ENCODE peak calls at places on chromosomes 1 and 21, in seven cellular contexts. F, Y, O, T, Z, E and I are unnamed samples.

GRCh38 chr1:88061830-88062177 is 622.3 kb upstream of the PKN2 start:
- DNase-seq in F (no peak), Y (no peak), Z (no peak), O (no peak), T (no peak), E (no peak), I (no peak)

GRCh38 chr1:226664413-226665101 is 74.5 kb downstream of the ITPKB start:
- DNase-seq in E (no peak), T (no peak), Y (no peak), F (no peak), Z (peak), O (peak), I (no peak)

GRCh38 chr1:223319913-223320600 is 43.9 kb downstream of the SUSD4 start:
- DNase-seq in E (no peak), O (no peak), F (no peak), Y (no peak), Z (no peak), T (no peak), I (no peak)

GRCh38 chr1:99659755-99660210 is 13.9 kb downstream of the PALMD start:
- DNase-seq in F (no peak), Z (no peak), T (no peak), O (no peak), E (no peak), Y (no peak), I (no peak)

GRCh38 chr1:116297495-116298212 is 75.4 kb upstream of the ATP1A1 start:
- DNase-seq in Z (no peak), O (no peak), E (no peak), F (no peak), T (no peak), Y (no peak), I (no peak)

GRCh38 chr1:35930593-35931423 is at the start of gene AGO3:
- DNase-seq in Z (peak), E (peak), O (peak), T (peak), Y (peak), F (peak), I (peak)

GRCh38 chr1:240585975-240586374 is 26.0 kb downstream of the GREM2 start:
- DNase-seq in Z (no peak), E (no peak), F (no peak), O (no peak), T (no peak), Y (no peak), I (no peak)

GRCh38 chr1:118185083-118185899 is at the start of gene SPAG17:
- DNase-seq in Z (peak), Y (peak), T (peak), F (no peak), O (no peak), E (peak), I (peak)

GRCh38 chr1:228940931-228941330 is 205.7 kb downstream of the RHOU start:
- DNase-seq in F (no peak), Y (no peak), E (no peak), Z (no peak), O (no peak), T (no peak), I (no peak)

GRCh38 chr21:39034590-39035536 is 148.4 kb downstream of the PSMG1 start:
- DNase-seq in Y (no peak), O (no peak), F (no peak), Z (no peak), E (no peak), T (no peak), I (no peak)
- TF ChIP-seq CTCF in Y (no peak), O (no peak), F (no peak), Z (no peak), E (no peak), T (no peak), I (no peak)

DNA sequence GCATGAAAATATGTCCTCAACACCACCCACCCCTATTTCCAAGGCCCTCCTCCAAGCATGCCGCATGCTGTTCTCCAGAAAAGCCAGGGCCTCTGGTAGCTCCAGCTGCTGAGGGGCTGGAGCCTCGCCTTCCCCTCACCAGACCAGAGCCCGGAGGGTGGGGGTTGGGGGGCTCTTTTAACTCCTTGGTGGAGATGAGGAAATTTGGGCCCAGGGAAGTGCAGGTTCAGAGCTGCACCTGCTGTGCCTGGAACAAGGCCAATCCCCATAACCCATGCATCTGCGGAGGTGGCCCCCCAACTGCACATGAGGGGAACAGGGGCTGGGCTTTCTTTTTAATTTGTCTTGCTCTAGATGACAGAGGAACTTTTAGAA is 660 bp upstream of the SELENON start:
- DNase-seq in Z (no peak), E (no peak), T (no peak), F (no peak), O (no peak), Y (peak), I (no peak)
- TF ChIP-seq CTCF in Z (no peak), E (no peak), T (no peak), F (no peak), O (no peak), Y (no peak), I (no peak)

DNA sequence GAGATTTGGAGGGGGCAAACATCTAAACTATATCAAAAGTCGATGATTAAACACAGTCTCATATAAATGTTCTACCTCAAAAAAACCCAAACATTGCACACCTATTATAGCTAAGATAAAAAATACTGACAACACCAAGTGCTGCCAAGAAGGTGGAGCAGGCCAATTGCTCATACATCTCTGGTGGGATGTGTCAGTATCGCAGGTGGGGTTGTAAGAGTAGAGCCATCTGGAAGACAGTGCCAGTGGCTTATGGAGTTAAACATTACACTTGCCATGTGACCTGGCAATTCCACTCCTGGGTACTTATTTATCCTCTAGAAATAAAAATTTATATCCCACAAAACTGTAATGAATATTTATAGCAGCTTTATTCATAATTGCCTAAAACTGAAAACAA is 213.4 kb downstream of the DISC1 start:
- DNase-seq in T (no peak), Z (no peak), F (no peak), E (no peak), Y (no peak), O (no peak), I (no peak)
- TF ChIP-seq CTCF in T (no peak), Z (no peak), F (no peak), E (no peak), Y (no peak), O (no peak), I (no peak)

GRCh38 chr1:91404151-91405012 is at the start of gene HFM1:
- DNase-seq in Y (peak), O (peak), T (peak), F (peak), E (peak), Z (peak), I (peak)

GRCh38 chr1:91402023-91402422 is 2.6 kb downstream of the HFM1 start:
- DNase-seq in F (no peak), Z (no peak), E (peak), T (no peak), Y (peak), O (no peak), I (peak)

DNA sequence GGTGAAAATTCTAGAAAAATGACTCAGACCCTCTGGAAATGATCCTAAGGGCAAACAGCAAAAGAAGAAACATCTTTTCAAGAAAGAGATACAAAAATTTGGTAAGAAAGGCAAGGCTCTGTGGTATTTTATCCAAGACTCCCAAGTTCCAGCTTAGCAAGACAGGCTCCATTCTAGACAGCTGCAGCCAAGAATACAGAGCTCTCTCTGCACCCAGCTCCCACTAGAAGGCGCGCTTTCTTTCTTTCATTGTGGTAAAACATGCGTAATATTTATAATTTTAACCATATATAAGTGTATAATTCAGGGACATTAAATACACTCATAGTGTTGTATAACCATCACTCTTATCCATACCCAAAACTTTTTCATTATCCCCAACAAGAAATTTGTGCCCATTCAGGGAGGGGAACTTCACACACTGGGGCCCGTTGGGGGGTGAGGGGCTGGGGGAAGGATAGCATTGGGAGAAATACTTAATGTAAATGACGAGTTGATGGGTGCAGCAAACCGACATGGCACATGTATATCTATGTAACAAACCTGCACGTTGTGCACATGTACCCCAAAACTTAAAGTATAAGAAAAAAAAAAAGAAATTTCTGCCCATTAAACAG is 2.2 kb upstream of the HFM1 start:
- DNase-seq in E (no peak), T (no peak), Y (no peak), O (no peak), Z (no peak), F (no peak), I (no peak)
- TF ChIP-seq CTCF in E (no peak), T (no peak), Y (peak), O (no peak), Z (no peak), F (peak), I (no peak)

DNA sequence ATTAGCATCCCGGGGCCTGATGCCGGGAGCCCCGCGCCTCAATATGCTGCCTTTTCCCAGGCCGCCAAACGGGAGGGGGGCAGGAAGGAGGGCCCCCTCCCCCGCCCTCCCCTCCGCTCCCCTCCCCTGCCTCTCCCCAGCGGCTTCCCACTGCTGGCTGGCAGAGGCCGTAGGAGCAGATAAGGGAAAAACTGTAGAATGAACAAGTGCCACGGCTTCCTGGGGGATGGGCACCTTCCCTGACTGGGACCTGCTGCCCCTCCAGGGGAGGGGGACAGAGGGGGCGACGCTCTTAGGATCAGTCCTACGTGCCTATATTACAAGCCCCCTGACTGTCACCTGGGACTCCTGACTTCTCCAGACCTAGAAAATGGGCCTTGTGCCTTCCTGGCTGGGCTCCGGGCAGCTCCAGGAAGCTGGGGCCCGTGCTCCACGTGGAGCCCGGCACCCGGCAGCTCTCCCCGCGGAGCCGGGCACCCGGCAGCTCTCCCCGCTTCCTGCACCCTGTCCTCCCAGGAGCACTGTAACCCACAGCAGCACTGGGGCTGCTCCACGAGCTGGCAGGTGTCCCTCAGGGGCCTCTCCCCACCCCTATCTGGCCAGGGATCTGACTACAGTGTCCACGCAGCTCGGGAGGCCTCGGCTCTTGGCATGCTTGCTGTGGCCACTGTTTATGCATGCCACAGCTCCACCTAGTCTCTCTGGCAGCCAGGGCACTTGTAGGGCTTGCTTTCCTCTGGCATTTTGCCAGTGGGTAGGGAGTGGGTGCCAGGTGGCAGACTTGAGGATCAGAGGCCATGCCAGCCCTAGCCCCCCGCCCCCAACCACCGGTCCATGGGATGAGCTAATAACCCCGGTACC is 668 bp upstream of the HES5 start:
- DNase-seq in O (no peak), Y (peak), E (no peak), F (no peak), T (no peak), Z (peak), I (no peak)
- TF ChIP-seq CTCF in O (no peak), Y (no peak), E (no peak), F (no peak), T (no peak), Z (no peak), I (no peak)

GRCh38 chr1:30466026-30466425 is 257.4 kb downstream of the MATN1 start:
- DNase-seq in O (no peak), T (no peak), Z (no peak), Y (no peak), E (no peak), F (no peak), I (no peak)

GRCh38 chr1:30465096-30465495 is 258.3 kb downstream of the MATN1 start:
- DNase-seq in Y (no peak), E (no peak), F (no peak), O (no peak), T (no peak), Z (no peak), I (no peak)

GRCh38 chr1:30469426-30469825 is 254.0 kb downstream of the MATN1 start:
- DNase-seq in E (no peak), Z (no peak), O (no peak), T (no peak), F (no peak), Y (no peak), I (no peak)

GRCh38 chr1:30466610-30467009 is 256.8 kb downstream of the MATN1 start:
- DNase-seq in E (no peak), F (no peak), O (no peak), Y (no peak), T (no peak), Z (no peak), I (no peak)

DNA sequence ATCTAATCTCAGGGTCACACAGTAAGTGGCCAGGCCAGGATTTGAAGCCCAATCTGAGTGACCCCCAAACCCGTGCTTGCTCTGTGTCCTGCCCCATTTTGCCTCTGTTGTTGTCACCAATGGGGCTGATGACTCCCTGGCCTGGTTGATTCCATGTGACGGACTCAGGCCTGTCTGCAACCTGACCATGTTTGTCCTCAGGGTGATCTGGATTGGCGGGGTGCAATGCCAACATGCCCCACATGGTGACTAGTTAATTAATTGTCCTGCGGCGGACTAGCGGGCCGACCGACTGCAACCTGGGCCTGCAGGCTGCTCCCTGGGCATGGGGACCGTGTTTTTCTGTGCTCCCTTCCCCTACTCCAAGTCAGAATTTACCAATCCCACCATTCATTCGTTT is 256.3 kb downstream of the MATN1 start:
- DNase-seq in O (no peak), T (no peak), E (no peak), Z (no peak), F (no peak), Y (no peak), I (no peak)
- TF ChIP-seq CTCF in O (no peak), T (no peak), E (no peak), Z (no peak), F (no peak), Y (no peak), I (no peak)

GRCh38 chr1:63276625-63277024 is 45.7 kb upstream of the FOXD3 start:
- DNase-seq in F (no peak), T (peak), Z (no peak), Y (no peak), E (no peak), O (no peak), I (no peak)
- TF ChIP-seq CTCF in F (no peak), T (no peak), Z (no peak), Y (no peak), E (no peak), O (no peak), I (no peak)